ENCODE peak calls at places on chromosomes 16 and 17, in four cellular contexts. G is thoracic aorta, H is breast epithelium, A is A549. W is an unnamed sample. For H3K4me1, the result is how much of the 10 kb centered on the place peaks cover.

GRCh38 chr17:16873654-16874035 is 98.3 kb downstream of the TNFRSF13B start:
- DNase-seq in G (no peak), H (peak), A (no peak), W (peak)

GRCh38 chr17:44007346-44008204 is 3.2 kb downstream of the NAGS start:
- DNase-seq in G (no peak), H (no peak), A (no peak), W (no peak)

GRCh38 chr16:79062336-79062735 is 538.2 kb downstream of the MAF start:
- DNase-seq in G (no peak), H (no peak), A (no peak), W (no peak)

GRCh38 chr17:71111460-71111859 is 942.1 kb downstream of the KCNJ2 start:
- DNase-seq in G (no peak), H (no peak), A (no peak), W (no peak)

GRCh38 chr17:78294776-78295175 is 63.3 kb downstream of the TMEM235 start:
- DNase-seq in G (no peak), H (no peak), A (no peak), W (no peak)

GRCh38 chr17:12859520-12859919 is 70.2 kb downstream of the ARHGAP44 start:
- DNase-seq in G (no peak), H (no peak), A (no peak), W (no peak)

GRCh38 chr16:89534147-89534788 is 26.1 kb downstream of the SPG7 start:
- DNase-seq in G (no peak), H (no peak), A (no peak), W (no peak)

GRCh38 chr16:4704491-4704890 is 11.1 kb downstream of the NUDT16L1 start:
- DNase-seq in G (no peak), H (no peak), A (no peak), W (no peak)

GRCh38 chr17:29572691-29573557 is 4.4 kb downstream of the TP53I13 start:
- DNase-seq in G (no peak), H (peak), A (no peak), W (peak)

DNA sequence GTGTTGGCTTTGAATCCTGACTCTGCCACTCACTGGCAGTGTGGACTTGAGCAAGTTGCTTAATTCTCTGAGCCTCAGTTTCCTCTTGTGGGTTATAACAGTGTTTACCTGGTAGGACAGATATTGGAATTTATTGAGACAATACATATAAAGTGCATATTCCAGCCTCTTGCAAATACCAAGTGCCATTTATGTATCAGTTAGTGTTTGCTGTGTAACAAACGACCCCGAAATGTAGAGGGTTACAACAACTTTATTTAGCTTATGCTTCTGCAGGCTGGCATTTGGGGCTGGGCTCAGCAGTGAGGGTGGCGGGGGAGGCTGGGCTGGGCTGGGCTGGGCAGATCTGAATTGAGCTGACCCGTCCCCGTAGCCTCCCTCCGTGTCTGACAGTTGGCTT is 42.4 kb upstream of the IL21R start:
- DNase-seq in G (no peak), H (no peak), A (no peak), W (no peak)
- H3K4me1 ChIP-seq in G (under half), H (under half), A (under half), W (under half)

GRCh38 chr16:76854234-76854633 is 336.8 kb upstream of the MON1B start:
- DNase-seq in G (no peak), H (no peak), A (no peak), W (no peak)
- H3K27ac ChIP-seq in G (no peak), H (no peak), A (no peak), W (no peak)

DNA sequence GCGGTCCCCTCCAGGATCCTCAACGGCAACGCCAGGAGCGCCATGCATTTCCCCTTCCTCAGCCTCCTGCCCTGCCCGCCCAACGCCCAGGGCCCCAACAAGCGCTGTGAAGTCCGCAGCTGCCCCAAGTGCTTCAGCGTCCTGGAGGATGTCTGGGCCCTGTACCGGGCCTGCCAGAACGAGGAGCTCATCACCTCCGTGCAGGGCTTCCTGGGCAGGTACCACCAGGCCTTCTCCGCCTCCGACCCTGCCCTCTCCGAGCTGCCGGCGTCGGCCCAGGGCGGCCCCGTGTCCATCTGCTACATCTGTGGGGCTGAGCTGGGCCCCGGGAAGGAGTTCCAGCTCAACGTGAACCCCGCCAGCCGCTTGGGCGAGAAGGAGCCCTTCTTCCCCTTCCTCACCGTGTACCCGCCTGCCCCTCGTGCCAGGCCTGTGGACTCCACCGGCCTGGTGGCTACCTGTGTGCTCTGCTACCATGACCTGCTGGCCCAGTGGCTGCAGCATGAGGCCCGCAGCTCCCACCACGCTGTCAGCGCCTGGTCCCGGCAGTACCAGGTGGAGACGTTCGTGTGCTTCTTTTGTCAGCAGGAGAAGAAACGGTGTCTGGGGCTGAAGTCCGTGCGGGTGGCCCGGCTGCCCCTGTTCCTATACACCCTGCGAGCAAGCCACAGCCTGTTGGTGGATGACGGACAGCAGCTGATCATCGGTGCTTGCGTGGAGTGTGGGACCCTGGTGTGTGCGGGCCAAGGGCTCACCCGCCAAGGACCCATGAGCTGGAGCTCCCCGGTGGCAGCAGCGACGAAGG is 58.9 kb upstream of the CIBAR2 start:
- DNase-seq in G (no peak), H (no peak), A (no peak), W (no peak)
- H3K4me1 ChIP-seq in G (under half), H (under half), A (half or more), W (under half)

GRCh38 chr16:17921357-17921978 is 415.1 kb downstream of the NPIPA8 start:
- DNase-seq in G (no peak), H (no peak), A (no peak), W (no peak)

GRCh38 chr16:17914168-17914567 is 422.4 kb downstream of the NPIPA8 start:
- DNase-seq in G (no peak), H (no peak), A (no peak), W (no peak)

DNA sequence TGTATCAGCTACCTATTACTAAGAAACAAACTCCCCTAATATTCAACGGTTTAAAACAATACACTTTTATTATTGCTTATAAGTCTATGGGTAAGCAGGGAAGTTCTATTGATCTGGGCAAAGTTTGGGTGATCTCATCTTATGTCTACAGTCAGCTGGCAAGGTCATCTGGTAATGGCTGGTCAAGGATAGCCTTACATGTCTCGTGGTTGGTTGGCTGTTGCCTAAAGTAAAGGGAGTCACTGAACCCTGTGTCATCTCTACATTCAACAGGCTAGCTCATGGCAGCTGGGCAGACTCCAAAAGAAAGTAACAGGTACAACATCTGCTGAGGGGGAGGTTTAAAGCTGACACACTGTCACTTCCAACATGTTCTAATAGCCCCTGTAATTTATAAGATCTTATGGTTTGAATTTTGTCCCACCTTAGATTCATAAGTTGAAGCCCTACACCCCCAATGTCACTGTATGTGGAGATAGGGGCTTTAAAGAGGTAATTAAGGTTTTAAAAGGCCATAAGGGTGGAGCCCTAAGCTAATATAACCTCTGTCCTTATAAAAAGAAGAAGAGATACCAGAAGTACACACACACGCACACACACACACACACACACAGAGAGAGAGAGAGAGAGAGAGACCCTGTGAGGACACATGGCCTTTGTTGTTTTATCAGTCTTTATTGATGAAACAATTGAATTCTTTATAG is 419.1 kb downstream of the NPIPA8 start:
- DNase-seq in G (no peak), H (no peak), A (no peak), W (no peak)
- H3K27ac ChIP-seq in G (no peak), H (no peak), A (no peak), W (no peak)

DNA sequence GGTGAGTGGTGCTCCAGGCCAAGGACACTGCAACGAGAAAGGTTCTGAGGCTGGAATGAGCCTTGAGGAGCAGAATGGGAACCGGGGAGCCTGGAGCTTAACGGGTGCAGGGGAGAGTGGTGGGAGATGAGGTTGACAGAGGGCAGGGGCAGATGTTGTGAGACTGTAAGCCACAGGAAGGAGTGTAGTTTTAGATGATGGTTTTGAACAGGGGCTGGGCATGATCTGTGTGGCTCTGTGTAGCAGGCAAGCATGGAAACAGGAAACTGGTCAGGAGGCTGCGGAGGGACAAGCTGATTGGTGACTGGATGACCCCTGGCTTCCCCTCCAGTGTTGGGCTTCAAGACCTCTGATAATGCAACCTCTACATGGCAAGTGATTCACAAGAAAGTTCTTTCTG is 1.4 kb upstream of the CNGB1 start:
- DNase-seq in G (no peak), H (no peak), A (no peak), W (no peak)
- H3K4me1 ChIP-seq in G (under half), H (under half), A (under half), W (under half)

GRCh38 chr16:16045879-16046278 is 96.5 kb downstream of the ABCC1 start:
- DNase-seq in G (no peak), H (no peak), A (no peak), W (no peak)
- H3K27ac ChIP-seq in G (no peak), H (no peak), A (peak), W (no peak)

DNA sequence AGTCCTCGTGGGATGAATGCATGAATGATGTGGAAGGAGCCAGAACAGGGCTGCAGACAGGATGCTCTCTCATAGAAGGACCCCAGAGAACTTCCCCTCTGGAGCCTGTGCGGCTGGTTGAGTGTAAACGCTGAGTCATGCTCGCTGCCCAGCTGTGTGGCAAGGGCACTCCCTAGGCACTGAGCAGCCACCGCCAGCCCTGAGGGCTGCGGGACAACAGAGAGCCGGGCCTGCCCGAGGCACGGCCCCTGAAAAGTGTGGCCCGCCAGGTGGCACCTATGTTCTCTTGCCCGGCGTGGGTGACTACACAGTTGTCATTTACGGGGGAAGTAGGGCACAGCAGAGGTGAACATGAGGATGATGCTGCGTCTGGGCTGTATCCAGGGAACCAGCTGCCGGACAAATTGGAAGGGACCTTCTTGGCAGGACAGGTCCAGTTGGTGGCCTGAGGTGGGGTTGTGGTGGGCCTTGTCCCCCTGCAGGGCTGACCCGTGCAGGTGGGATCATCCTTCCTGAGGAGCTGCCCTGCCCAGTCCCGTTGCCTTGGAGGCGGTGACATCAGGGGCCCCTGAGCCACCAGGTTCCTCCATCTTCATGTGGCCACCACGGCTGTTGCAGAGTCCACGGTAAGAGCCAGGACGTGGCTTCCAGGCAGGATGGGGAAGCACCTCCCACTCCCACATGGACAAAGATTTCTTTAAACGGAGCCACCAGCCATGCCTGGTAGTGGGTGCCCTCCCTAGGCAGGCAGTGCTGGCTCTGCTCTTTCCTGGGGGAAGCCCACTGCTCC is 94.8 kb upstream of the CBX4 start:
- DNase-seq in G (no peak), H (no peak), A (peak), W (no peak)
- H3K4me1 ChIP-seq in G (under half), H (under half), A (half or more), W (under half)

DNA sequence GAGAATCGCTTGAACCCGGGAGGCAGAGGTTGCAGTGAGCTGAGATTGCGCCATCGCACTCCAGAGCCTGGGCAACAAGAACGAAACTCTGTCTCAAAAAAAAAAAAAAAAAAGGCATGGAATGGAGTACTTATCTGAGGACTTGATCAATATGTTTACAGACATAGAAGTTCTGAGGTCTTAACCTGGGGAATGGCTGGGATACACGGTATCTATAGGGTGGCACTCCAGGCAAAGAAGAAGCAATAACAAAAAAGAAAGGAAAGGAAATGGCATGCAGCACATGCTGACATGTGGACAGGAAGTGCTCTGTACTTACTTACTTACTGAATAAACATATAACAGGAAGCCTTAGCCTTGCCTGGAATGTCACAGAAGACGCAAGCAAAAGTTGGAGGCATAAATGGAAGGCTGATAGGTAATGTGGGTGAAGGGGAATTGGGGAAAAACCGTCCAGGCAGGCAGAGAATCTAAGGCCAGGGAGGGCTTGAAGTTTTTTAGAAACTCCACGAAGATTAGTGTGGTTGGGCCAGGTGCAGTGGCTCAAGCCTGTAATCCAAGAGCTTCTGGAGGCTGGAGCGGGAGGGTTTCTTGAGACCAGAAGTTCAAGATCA is 10.1 kb upstream of the SPOP start:
- DNase-seq in G (no peak), H (no peak), A (no peak), W (no peak)
- H3K27ac ChIP-seq in G (peak), H (peak), A (no peak), W (peak)

GRCh38 chr16:27231692-27232060 is 28.4 kb downstream of the KDM8 start:
- DNase-seq in G (no peak), H (no peak), A (no peak), W (no peak)
- H3K4me1 ChIP-seq in G (under half), H (under half), A (under half), W (under half)

GRCh38 chr17:57637668-57638010 is 107.5 kb downstream of the CCDC182 start:
- DNase-seq in G (no peak), H (no peak), A (no peak), W (no peak)
- H3K27ac ChIP-seq in G (no peak), H (no peak), A (no peak), W (no peak)